ENCODE peak calls at places on chromosomes 5 and 9, in ten cellular contexts. Q, D, Z, S, K, V, Y, R, U and A are unnamed samples.

GRCh38 chr9:112341741-112342140 is 8.3 kb upstream of the PTBP3 start:
- DNase-seq in Q (no peak), Y (no peak), S (no peak), R (no peak), D (no peak), K (no peak), U (peak; percentile 52), Z (no peak), V (no peak), A (no peak)

GRCh38 chr5:92678576-92679105 is 902.4 kb downstream of the NR2F1-AS1 start:
- DNase-seq in S (no peak), D (no peak), K (no peak), Y (no peak), U (peak; percentile 4), Q (no peak), Z (no peak), R (no peak), V (no peak), A (no peak)

GRCh38 chr9:77764894-77765780 is 117.0 kb upstream of the GNA14 start:
- DNase-seq in D (no peak), Y (no peak), R (no peak), S (no peak), U (peak; percentile 50), Z (no peak), K (no peak), Q (no peak), V (no peak), A (no peak)

GRCh38 chr5:111976705-111977104 is 219.7 kb upstream of the NREP start:
- DNase-seq in R (no peak), U (no peak), Y (no peak), Z (no peak), K (no peak), V (no peak), Q (no peak), S (no peak), D (no peak), A (no peak)

GRCh38 chr5:59123595-59124561 is 541.0 kb downstream of the RAB3C start:
- DNase-seq in R (no peak), Z (peak; percentile 52), U (no peak), V (no peak), D (no peak), S (no peak), Q (no peak), Y (no peak), K (peak; percentile 72), A (no peak)

GRCh38 chr9:129174724-129175514 is 3.1 kb downstream of the IER5L start:
- DNase-seq in K (peak; percentile 96), R (peak; percentile 85), D (peak; percentile 79), S (peak; percentile 81), Y (peak; percentile 80), V (peak; percentile 91), Q (peak; percentile 69), Z (no peak), U (peak; percentile 57), A (peak; percentile 92)

GRCh38 chr9:698276-698675 is 143.2 kb upstream of the DMRT1 start:
- DNase-seq in D (no peak), K (no peak), S (no peak), R (no peak), Y (no peak), V (no peak), Z (no peak), Q (no peak), U (no peak), A (no peak)

GRCh38 chr5:67941750-67942450 is 273.7 kb upstream of the PIK3R1 start:
- DNase-seq in Q (no peak), K (no peak), S (no peak), V (no peak), R (no peak), Z (no peak), U (no peak), Y (no peak), D (no peak), A (no peak)

GRCh38 chr5:146081685-146082084 is 23.7 kb downstream of the PLAC8L1 start:
- DNase-seq in V (no peak), D (no peak), Q (no peak), U (no peak), Z (no peak), S (no peak), R (no peak), Y (no peak), K (no peak), A (no peak)

GRCh38 chr5:138241688-138242547 is 28.8 kb upstream of the CDC23 start:
- DNase-seq in K (peak; percentile 62), R (no peak), Y (no peak), Z (no peak), Q (peak; percentile 9), D (peak; percentile 35), V (peak; percentile 14), U (peak; percentile 15), S (peak; percentile 26), A (no peak)

DNA sequence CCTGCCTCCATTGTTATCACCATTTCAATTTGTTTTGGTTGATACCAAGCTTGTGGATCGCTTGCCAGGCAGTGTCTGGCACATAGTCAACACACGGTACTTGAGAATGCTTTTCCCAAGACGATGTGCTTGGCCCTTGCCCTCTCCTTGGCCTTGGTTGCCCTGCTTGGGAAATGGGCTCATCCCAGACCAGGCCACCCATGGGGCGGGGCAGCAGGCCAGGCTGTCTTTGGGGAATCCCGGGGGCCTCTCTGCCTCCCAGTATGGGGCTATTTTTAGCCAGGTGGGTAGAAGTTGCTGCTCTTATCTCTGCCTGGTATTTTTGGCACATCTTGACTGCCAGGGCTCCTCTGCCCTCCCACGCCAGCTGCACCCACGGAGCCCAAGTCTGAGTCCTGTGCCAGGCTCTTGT is 49.9 kb downstream of the LMX1B start:
- DNase-seq in S (no peak), R (no peak), K (no peak), Q (no peak), Y (no peak), V (no peak), Z (no peak), D (peak; percentile 70), U (no peak), A (no peak)
- TF ChIP-seq EP300 in S (no peak), R (no peak), K (no peak), Q (no peak), Y (no peak), V (no peak), Z (no peak), D (no peak), U (no peak), A (no peak)

GRCh38 chr5:94778712-94779111 is 160.2 kb downstream of the SLF1 start:
- DNase-seq in Q (no peak), V (no peak), U (no peak), K (no peak), Y (no peak), Z (no peak), R (no peak), S (no peak), D (no peak), A (no peak)

GRCh38 chr5:94778299-94778698 is 159.8 kb downstream of the SLF1 start:
- DNase-seq in Z (no peak), Y (no peak), S (no peak), Q (no peak), R (no peak), U (no peak), V (no peak), K (no peak), D (no peak), A (no peak)

GRCh38 chr5:94782376-94782775 is 163.9 kb downstream of the SLF1 start:
- DNase-seq in U (no peak), R (no peak), Q (no peak), K (no peak), Z (no peak), Y (no peak), D (no peak), V (no peak), S (no peak), A (no peak)

GRCh38 chr5:94777163-94777885 is 158.9 kb downstream of the SLF1 start:
- DNase-seq in Z (no peak), V (no peak), R (no peak), D (no peak), U (no peak), Y (no peak), K (no peak), S (no peak), Q (no peak), A (no peak)

DNA sequence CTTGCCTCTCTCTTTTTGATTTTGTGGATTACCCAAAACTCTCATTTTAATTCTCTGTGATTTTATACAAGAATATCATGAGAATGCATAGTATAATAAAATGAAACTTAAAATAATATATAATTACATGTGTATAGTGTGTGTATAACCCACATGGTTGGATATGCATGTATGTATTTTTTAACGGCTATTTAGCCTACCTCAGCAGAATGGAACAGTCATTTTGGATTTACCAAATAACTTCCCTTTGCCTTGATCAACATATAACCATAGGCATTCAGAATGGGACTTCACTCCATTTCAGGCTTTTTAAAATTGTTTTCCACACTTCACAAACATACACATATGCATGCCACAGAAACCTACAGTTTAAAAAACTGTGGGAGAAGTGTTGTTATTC is 161.2 kb downstream of the SLF1 start:
- DNase-seq in Q (no peak), K (no peak), R (no peak), U (no peak), V (no peak), D (no peak), S (no peak), Z (no peak), Y (no peak), A (no peak)
- H3K4me1 ChIP-seq in Q (peaks cover 7% of the 10 kb centered on the region), K (no peaks in the 10 kb centered on the region), R (no peaks in the 10 kb centered on the region), U (no peaks in the 10 kb centered on the region), V (no peaks in the 10 kb centered on the region), D (no peaks in the 10 kb centered on the region), S (no peaks in the 10 kb centered on the region), Z (no peaks in the 10 kb centered on the region), Y (no peaks in the 10 kb centered on the region), A (no peaks in the 10 kb centered on the region)

DNA sequence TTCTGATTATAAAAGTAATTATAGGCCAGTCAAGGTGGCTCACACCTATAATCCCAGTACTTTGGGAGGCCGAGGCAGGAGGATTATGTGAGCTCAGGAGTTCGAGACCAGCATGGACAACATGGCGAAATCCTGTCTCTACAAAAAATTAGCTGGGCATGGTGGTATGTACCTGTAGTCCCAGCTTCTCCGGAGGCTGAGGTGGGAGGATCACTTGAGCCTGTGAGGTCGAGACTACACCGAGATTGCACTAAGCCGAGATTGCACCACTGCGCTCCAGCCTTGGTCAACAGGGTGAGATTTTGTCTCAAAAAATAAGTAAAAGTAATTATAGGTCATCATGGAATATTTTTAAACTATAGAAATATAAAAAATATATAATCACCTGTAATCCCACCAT is 18.1 kb downstream of the IRF1 start:
- DNase-seq in S (no peak), Z (no peak), Y (peak; percentile 4), V (no peak), U (no peak), Q (no peak), D (peak; percentile 10), R (no peak), K (peak; percentile 39), A (peak; percentile 44)
- TF ChIP-seq EP300 in S (no peak), Z (no peak), Y (no peak), V (no peak), U (no peak), Q (no peak), D (no peak), R (no peak), K (no peak), A (no peak)

GRCh38 chr9:89437772-89438171 is 60.1 kb downstream of the SEMA4D start:
- DNase-seq in U (no peak), R (no peak), D (no peak), Q (no peak), Y (no peak), K (no peak), V (no peak), Z (no peak), S (no peak), A (no peak)
- H3K4me1 ChIP-seq in U (no peaks in the 10 kb centered on the region), R (peaks cover 9% of the 10 kb centered on the region), D (peaks cover 93% of the 10 kb centered on the region), Q (peaks cover 72% of the 10 kb centered on the region), Y (peaks cover 53% of the 10 kb centered on the region), K (no peaks in the 10 kb centered on the region), V (peaks cover 4% of the 10 kb centered on the region), Z (peaks cover 87% of the 10 kb centered on the region), S (peaks cover 80% of the 10 kb centered on the region), A (peaks cover 78% of the 10 kb centered on the region)

GRCh38 chr9:2765250-2765880 is 48.1 kb downstream of the KCNV2 start:
- DNase-seq in U (no peak), S (no peak), R (no peak), Y (no peak), V (no peak), Z (no peak), D (no peak), K (no peak), Q (no peak), A (no peak)
- TF ChIP-seq EP300 in U (no peak), S (no peak), R (no peak), Y (no peak), V (no peak), Z (no peak), D (no peak), K (no peak), Q (no peak), A (no peak)